ENCODE peak calls at places on chromosomes 4 and X, in six cellular contexts. L is cardiac muscle cell; C is suprapubic skin; F is T-cell; K is activated naive CD4-positive, alpha-beta T cell treated with Interleukin-2 at 50 U/mL for 16 hours; Q is stimulated activated CD8-positive, alpha-beta memory T cell treated with anti-CD3 and anti-CD28 coated beads, Interleukin-4, amount 100 ng/mL, for 1 hour. B is an unnamed sample.

GRCh38 chrX:153719701-153720100 is 4.5 kb downstream of the BCAP31 start:
- DNase-seq in L (no peak), C (no peak), F (no peak), K (no peak), Q (no peak), B (no peak)

GRCh38 chrX:124033821-124034220 is 72.3 kb downstream of the STAG2 start:
- DNase-seq in L (no peak), C (no peak), F (no peak), K (no peak), Q (no peak), B (no peak)

GRCh38 chrX:11349661-11350337 is 56.6 kb downstream of the AMELX start:
- DNase-seq in L (no peak), C (no peak), F (no peak), K (no peak), Q (no peak), B (no peak)

GRCh38 chr4:114286275-114286674 is 306.8 kb upstream of the ARSJ start:
- DNase-seq in L (no peak), C (no peak), F (no peak), K (no peak), Q (no peak), B (no peak)

GRCh38 chrX:18895157-18895952 is 88.6 kb downstream of the PHKA2 start:
- DNase-seq in L (no peak), C (no peak), F (no peak), K (no peak), Q (no peak), B (peak)

GRCh38 chrX:22300130-22300529 is 27.4 kb downstream of the CBLL2 start:
- DNase-seq in L (peak), C (no peak), F (no peak), K (no peak), Q (no peak), B (no peak)

GRCh38 chrX:51158261-51158660 is 174.4 kb upstream of the NUDT10 start:
- DNase-seq in L (no peak), C (no peak), F (no peak), K (no peak), Q (no peak), B (no peak)

GRCh38 chr4:185122681-185123345 is 20.3 kb upstream of the SLC25A4 start:
- DNase-seq in L (no peak), C (no peak), F (no peak), K (no peak), Q (no peak), B (no peak)

GRCh38 chr4:100581337-100581736 is 63.5 kb upstream of the EMCN start:
- DNase-seq in L (no peak), C (no peak), F (no peak), K (no peak), Q (no peak), B (peak)

GRCh38 chr4:185394568-185395254 is 1.0 kb downstream of the LRP2BP start:
- DNase-seq in L (no peak), C (no peak), F (no peak), K (no peak), Q (no peak), B (no peak)

GRCh38 chr4:113784497-113785254 is 23.1 kb upstream of the CAMK2D start:
- DNase-seq in L (no peak), C (no peak), F (no peak), K (no peak), Q (no peak), B (no peak)

GRCh38 chrX:14528629-14529287 is 578 bp upstream of the GLRA2 start:
- DNase-seq in L (peak), C (peak), F (peak), K (peak), Q (no peak), B (no peak)

GRCh38 chr4:164888096-164888495 is 11.1 kb downstream of the APELA start:
- DNase-seq in L (no peak), C (no peak), F (no peak), K (no peak), Q (no peak), B (no peak)

GRCh38 chr4:173520921-173521473 is 9.0 kb downstream of the HAND2 start:
- DNase-seq in L (peak), C (no peak), F (no peak), K (no peak), Q (no peak), B (no peak)

GRCh38 chr4:122806981-122807679 is 19.5 kb upstream of the FGF2 start:
- DNase-seq in L (no peak), C (no peak), F (no peak), K (no peak), Q (no peak), B (no peak)

GRCh38 chr4:68865760-68866159 is 50.0 kb downstream of the UGT2B10 start:
- DNase-seq in L (no peak), C (no peak), F (no peak), K (no peak), Q (no peak), B (no peak)

GRCh38 chrX:9207142-9207541 is 173.2 kb upstream of the FAM9B start:
- DNase-seq in L (no peak), C (no peak), F (no peak), K (no peak), Q (no peak), B (no peak)

GRCh38 chr4:145557720-145558119 is 61.5 kb upstream of the MMAA start:
- DNase-seq in L (peak), C (no peak), F (no peak), K (peak), Q (no peak), B (no peak)

GRCh38 chrX:9873952-9874351 is 87.7 kb downstream of the SHROOM2 start:
- DNase-seq in L (peak), C (no peak), F (no peak), K (peak), Q (no peak), B (no peak)

GRCh38 chr4:72969957-72970356 is 99.6 kb downstream of the COX18 start:
- DNase-seq in L (peak), C (no peak), F (no peak), K (no peak), Q (no peak), B (no peak)

GRCh38 chrX:78102100-78102499 is 1.9 kb upstream of the PGK1 start:
- DNase-seq in L (no peak), C (no peak), F (no peak), K (no peak), Q (no peak), B (no peak)

GRCh38 chrX:2676794-2677675 is 14.1 kb upstream of the CD99 start:
- DNase-seq in L (no peak), C (no peak), F (no peak), K (no peak), Q (no peak), B (no peak)

GRCh38 chrX:5650904-5651303 is 577.8 kb downstream of the NLGN4X start:
- DNase-seq in L (no peak), C (no peak), F (no peak), K (no peak), Q (no peak), B (no peak)

GRCh38 chrX:130902446-130902782 is 595 bp downstream of the ENOX2 start:
- DNase-seq in L (no peak), C (no peak), F (no peak), K (no peak), Q (no peak), B (no peak)

GRCh38 chr4:154961263-154961662 is 180.2 kb downstream of the RBM46 start:
- DNase-seq in L (peak), C (no peak), F (no peak), K (no peak), Q (no peak), B (no peak)

GRCh38 chr4:2408976-2409375 is 9.5 kb downstream of the ZFYVE28 start:
- DNase-seq in L (no peak), C (no peak), F (no peak), K (no peak), Q (no peak), B (peak)

GRCh38 chrX:152901816-152902501 is 4.1 kb downstream of the ZNF185 start:
- DNase-seq in L (peak), C (no peak), F (no peak), K (no peak), Q (no peak), B (no peak)

GRCh38 chr4:51842167-51842553 is 793 bp upstream of the DCUN1D4 start:
- DNase-seq in L (peak), C (no peak), F (no peak), K (no peak), Q (no peak), B (no peak)

GRCh38 chr4:80202190-80202711 is 4.9 kb downstream of the PRDM8 start:
- DNase-seq in L (peak), C (peak), F (peak), K (peak), Q (peak), B (peak)

GRCh38 chrX:56763556-56764152 is 34.6 kb downstream of the NBDY start:
- DNase-seq in L (no peak), C (no peak), F (no peak), K (peak), Q (no peak), B (no peak)

GRCh38 chr4:39046243-39046642 is 14.0 kb upstream of the TMEM156 start:
- DNase-seq in L (no peak), C (no peak), F (no peak), K (no peak), Q (no peak), B (peak)

GRCh38 chrX:103687073-103687695 is 685 bp upstream of the MORF4L2 start:
- DNase-seq in L (peak), C (peak), F (peak), K (peak), Q (peak), B (peak)

GRCh38 chr4:88033309-88033708 is 25.9 kb downstream of the PKD2 start:
- DNase-seq in L (peak), C (no peak), F (no peak), K (peak), Q (no peak), B (no peak)

GRCh38 chrX:153245288-153245731 is 66.2 kb downstream of the MAGEA1 start:
- DNase-seq in L (peak), C (no peak), F (no peak), K (no peak), Q (no peak), B (no peak)

GRCh38 chr4:31192372-31192771 is 472.2 kb downstream of the PCDH7 start:
- DNase-seq in L (peak), C (no peak), F (no peak), K (no peak), Q (no peak), B (no peak)

GRCh38 chrX:131202766-131203165 is 86.3 kb downstream of the IGSF1 start:
- DNase-seq in L (no peak), C (no peak), F (no peak), K (no peak), Q (no peak), B (no peak)

GRCh38 chr4:157291071-157291470 is 70.5 kb downstream of the GRIA2 start:
- DNase-seq in L (no peak), C (no peak), F (no peak), K (no peak), Q (no peak), B (no peak)

GRCh38 chr4:21641696-21642095 is 306.9 kb downstream of the KCNIP4 start:
- DNase-seq in L (no peak), C (no peak), F (no peak), K (no peak), Q (no peak), B (no peak)